ENCODE peak calls at places on chromosomes 3 and 15, in four cellular contexts. K is esophagus muscularis mucosa, L is mucosa of descending colon, W is RWPE1. S is an unnamed sample.

GRCh38 chr15:101327147-101327740 is 32.2 kb upstream of the SNRPA1 start:
- DNase-seq in K (no peak), L (no peak), W (no peak), S (no peak)

GRCh38 chr15:69634860-69635259 is 182.2 kb downstream of the RPLP1 start:
- DNase-seq in K (peak), L (no peak), W (no peak), S (no peak)

GRCh38 chr3:194522579-194523046 is 35.8 kb upstream of the ATP13A3 start:
- DNase-seq in K (no peak), L (no peak), W (no peak), S (no peak)

GRCh38 chr3:194779729-194780224 is 94.1 kb downstream of the FAM43A start:
- DNase-seq in K (no peak), L (no peak), W (no peak), S (no peak)

GRCh38 chr3:53493997-53494791 is at the start of gene CACNA1D:
- DNase-seq in K (peak), L (peak), W (peak), S (peak)

GRCh38 chr3:46882377-46883015 is 5.0 kb downstream of the PTH1R start:
- DNase-seq in K (no peak), L (no peak), W (no peak), S (no peak)

GRCh38 chr3:41241800-41242571 is 42.7 kb downstream of the CTNNB1 start:
- DNase-seq in K (no peak), L (no peak), W (no peak), S (no peak)

GRCh38 chr3:142118911-142119310 is 30.4 kb downstream of the TFDP2 start:
- DNase-seq in K (no peak), L (no peak), W (no peak), S (no peak)

GRCh38 chr15:77840962-77841361 is 208.2 kb upstream of the LINGO1 start:
- DNase-seq in K (no peak), L (no peak), W (peak), S (no peak)

GRCh38 chr3:123076496-123077418 is 9.9 kb downstream of the PDIA5 start:
- DNase-seq in K (no peak), L (no peak), W (no peak), S (no peak)

GRCh38 chr3:184399410-184399809 is 19.6 kb downstream of the CHRD start:
- DNase-seq in K (no peak), L (peak), W (no peak), S (no peak)

GRCh38 chr3:11467875-11468274 is 175.8 kb downstream of the VGLL4 start:
- DNase-seq in K (no peak), L (no peak), W (no peak), S (no peak)

GRCh38 chr3:65729553-65729952 is 309.2 kb downstream of the MAGI1 start:
- DNase-seq in K (no peak), L (no peak), W (no peak), S (no peak)

GRCh38 chr15:99729920-99730319 is 3.3 kb downstream of the LYSMD4 start:
- DNase-seq in K (no peak), L (no peak), W (peak), S (no peak)

GRCh38 chr3:117486709-117487394 is 777.3 kb downstream of the TUSC7 start:
- DNase-seq in K (no peak), L (no peak), W (no peak), S (no peak)

GRCh38 chr15:74838746-74839525 is 4.0 kb downstream of the ULK3 start:
- DNase-seq in K (no peak), L (no peak), W (no peak), S (no peak)

GRCh38 chr15:74838117-74838516 is 4.8 kb downstream of the ULK3 start:
- DNase-seq in K (no peak), L (no peak), W (no peak), S (no peak)

GRCh38 chr15:74840851-74841760 is 1.9 kb downstream of the ULK3 start:
- DNase-seq in K (no peak), L (no peak), W (no peak), S (no peak)

GRCh38 chr15:74841761-74842385 is 1.1 kb downstream of the ULK3 start:
- DNase-seq in K (no peak), L (no peak), W (no peak), S (no peak)

DNA sequence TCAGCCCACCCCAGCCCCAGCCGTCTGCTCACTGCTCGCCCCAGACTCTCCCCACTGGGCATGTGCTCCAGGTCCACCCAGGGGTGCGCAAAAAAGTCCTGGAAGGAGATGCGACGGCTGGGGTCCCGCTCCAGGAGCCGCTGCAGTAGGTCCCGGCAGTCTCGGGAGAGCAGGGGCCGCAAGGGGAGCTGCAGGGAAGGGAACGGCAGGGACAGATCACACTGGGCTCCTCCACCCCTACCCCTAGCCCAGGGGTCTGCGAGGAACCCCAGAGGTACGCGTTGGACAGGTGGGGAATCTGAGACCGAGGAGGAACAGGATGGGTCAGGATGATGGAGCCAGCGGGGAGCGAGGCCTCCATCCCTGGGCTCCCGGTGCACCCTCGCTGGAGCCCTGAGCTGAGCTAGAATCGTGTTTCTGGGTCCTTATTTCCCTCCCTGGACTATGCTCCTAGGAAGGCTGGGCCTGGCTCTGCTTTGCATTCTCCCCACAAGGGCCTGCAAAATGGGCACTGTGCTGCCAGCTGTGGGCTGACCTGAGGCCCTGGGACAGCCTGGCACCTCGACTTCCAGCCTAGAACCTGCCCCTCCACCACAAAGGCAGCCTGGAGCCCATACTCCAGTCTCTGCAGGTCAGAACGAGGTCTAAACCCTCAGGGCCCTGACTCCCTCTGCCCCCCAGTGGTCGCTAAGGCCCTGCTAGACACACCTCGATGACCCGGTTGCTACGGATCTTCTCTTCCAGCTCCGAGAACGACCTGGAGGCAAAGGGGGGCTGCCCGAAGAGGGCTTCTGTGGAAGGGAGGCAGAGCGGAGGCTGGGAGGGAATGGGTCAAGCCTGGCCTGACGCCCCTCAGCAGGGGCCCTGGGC is 3.2 kb downstream of the ULK3 start:
- DNase-seq in K (no peak), L (no peak), W (no peak), S (no peak)
- TF ChIP-seq CTCF in K (no peak), L (no peak), W (no peak), S (no peak)

GRCh38 chr15:70892002-70892911 is at the start of the genes LRRC49 and THAP10:
- DNase-seq in K (peak), L (peak), W (peak), S (peak)
- TF ChIP-seq CTCF in K (no peak), L (no peak), W (no peak), S (no peak)

GRCh38 chr3:63661242-63661641 is 8.8 kb downstream of the SNTN start:
- DNase-seq in K (no peak), L (no peak), W (peak), S (no peak)
- TF ChIP-seq CTCF in K (no peak), L (no peak), W (no peak), S (peak)

GRCh38 chr3:43097681-43098080 is 8.2 kb downstream of the POMGNT2 start:
- DNase-seq in K (no peak), L (no peak), W (no peak), S (no peak)
- TF ChIP-seq CTCF in K (no peak), L (no peak), W (no peak), S (no peak)

GRCh38 chr15:75452364-75452967 is 976 bp upstream of the SIN3A start:
- DNase-seq in K (peak), L (peak), W (peak), S (no peak)

GRCh38 chr15:75451674-75452363 is at the start of gene SIN3A:
- DNase-seq in K (peak), L (peak), W (peak), S (no peak)

GRCh38 chr15:75454471-75455418 is 3.3 kb upstream of the SIN3A start:
- DNase-seq in K (peak), L (peak), W (peak), S (no peak)

GRCh38 chr15:75453703-75454470 is 2.4 kb upstream of the SIN3A start:
- DNase-seq in K (peak), L (peak), W (peak), S (peak)

GRCh38 chr15:75452968-75453702 is 1.6 kb upstream of the SIN3A start:
- DNase-seq in K (peak), L (peak), W (no peak), S (no peak)
- TF ChIP-seq CTCF in K (peak), L (no peak), W (peak), S (peak)

GRCh38 chr3:70963412-70963811 is 620.1 kb downstream of the FOXP1 start:
- DNase-seq in K (no peak), L (no peak), W (no peak), S (no peak)

DNA sequence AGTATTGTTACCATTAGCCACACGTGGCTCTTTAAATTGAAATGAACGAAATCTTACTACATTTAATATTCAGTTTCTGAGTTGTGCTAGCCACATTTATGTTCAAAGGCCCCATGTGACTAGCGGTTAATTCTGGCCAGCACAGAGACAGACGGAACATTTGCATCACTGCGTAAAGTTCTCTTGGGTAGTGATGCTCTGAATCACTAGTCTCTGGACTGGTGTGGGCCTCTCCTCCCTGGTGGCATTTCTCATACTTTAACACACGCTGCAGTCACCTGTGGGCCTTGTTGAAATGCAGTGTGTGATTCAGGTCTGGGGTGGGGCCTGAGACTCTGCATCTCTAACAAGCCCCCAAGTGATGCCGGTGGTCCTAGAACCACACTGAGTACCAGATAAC is 624.0 kb downstream of the FOXP1 start:
- DNase-seq in K (no peak), L (no peak), W (no peak), S (no peak)
- TF ChIP-seq CTCF in K (no peak), L (no peak), W (no peak), S (no peak)

DNA sequence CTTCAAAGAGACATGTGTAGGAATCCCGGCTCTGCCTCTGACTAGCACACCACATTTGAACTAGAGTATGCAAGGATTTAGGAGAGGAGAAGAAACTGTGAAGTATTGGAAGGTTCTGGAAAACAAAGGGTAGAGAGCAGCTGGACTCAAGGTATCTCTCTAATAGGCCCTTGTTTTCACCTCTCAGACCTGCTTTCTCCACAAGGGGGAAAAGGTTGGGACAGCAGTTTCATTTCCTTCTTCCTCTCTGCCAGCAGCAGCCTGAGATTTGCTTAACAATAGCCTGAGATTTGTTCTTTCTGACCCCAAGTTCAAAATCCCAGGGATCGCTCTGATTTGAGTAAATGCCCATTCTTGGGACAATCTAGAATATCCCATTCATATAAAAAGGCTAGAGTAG is 430.6 kb upstream of the MCTP2 start:
- DNase-seq in K (no peak), L (no peak), W (no peak), S (no peak)
- TF ChIP-seq CTCF in K (no peak), L (no peak), W (no peak), S (no peak)